ENCODE peak calls at places on chromosomes 13 and 19, in six cellular contexts. N is HCT116, F is coronary artery, E is GM04503, R is RPMI8226, D is RWPE1. G is an unnamed sample.

GRCh38 chr13:38421590-38422560 is 72.2 kb downstream of the UFM1 start:
- DNase-seq in D (peak; percentile 4), E (no peak), N (no peak), F (no peak), R (no peak), G (no peak)

GRCh38 chr13:25286308-25286968 is 850 bp downstream of the MTMR6 start:
- DNase-seq in E (no peak), F (no peak), N (no peak), R (peak; percentile 66), D (peak; percentile 17), G (no peak)

GRCh38 chr19:24074720-24075119 is 12.3 kb upstream of the ZNF254 start:
- DNase-seq in R (no peak), F (no peak), D (no peak), E (peak; percentile 26), N (no peak), G (peak; percentile 16)

GRCh38 chr19:49347835-49348234 is 12.6 kb downstream of the CD37 start:
- DNase-seq in E (peak; percentile 61), F (no peak), N (peak; percentile 81), R (peak; percentile 21), D (peak; percentile 62), G (no peak)

GRCh38 chr19:19171110-19171672 is 1.1 kb upstream of the MEF2B start:
- DNase-seq in E (no peak), F (no peak), N (no peak), D (no peak), R (no peak), G (no peak)

GRCh38 chr13:47903836-47904235 is 97.2 kb downstream of the SUCLA2 start:
- DNase-seq in D (peak; percentile 57), F (no peak), N (no peak), R (peak; percentile 4), E (peak; percentile 22), G (no peak)

GRCh38 chr19:7856679-7857663 is 17.2 kb downstream of the PRR36 start:
- DNase-seq in N (no peak), D (no peak), F (no peak), E (no peak), R (no peak), G (no peak)

GRCh38 chr19:34336781-34337271 is 28.2 kb upstream of the GPI start:
- DNase-seq in F (no peak), D (peak; percentile 30), N (peak; percentile 8), E (no peak), R (peak; percentile 36), G (no peak)

GRCh38 chr19:41299755-41300089 is 10.2 kb upstream of the CCDC97 start:
- DNase-seq in F (no peak), R (no peak), N (no peak), E (no peak), D (no peak), G (no peak)

GRCh38 chr19:18856385-18857126 is 24.8 kb downstream of the UPF1 start:
- DNase-seq in N (no peak), E (no peak), D (peak; percentile 20), R (no peak), F (no peak), G (no peak)

GRCh38 chr19:31344403-31344802 is 4.8 kb downstream of the TSHZ3 start:
- DNase-seq in F (no peak), R (no peak), E (no peak), N (no peak), D (no peak), G (no peak)

GRCh38 chr19:47765522-47766358 is 12.8 kb upstream of the SELENOW start:
- DNase-seq in D (no peak), R (peak; percentile 57), E (no peak), N (no peak), F (no peak), G (no peak)

GRCh38 chr13:60646600-60646999 is 249.6 kb downstream of the TDRD3 start:
- DNase-seq in D (no peak), R (peak; percentile 8), E (no peak), N (no peak), F (no peak), G (no peak)

GRCh38 chr19:53467503-53468262 is at the start of gene ZNF813:
- DNase-seq in F (peak; percentile 94), E (peak; percentile 25), N (no peak), R (peak; percentile 93), D (peak; percentile 85), G (peak; percentile 93)

GRCh38 chr19:49469828-49470614 is 4.0 kb upstream of the FLT3LG start:
- DNase-seq in R (no peak), N (no peak), F (no peak), D (no peak), E (no peak), G (no peak)

GRCh38 chr13:75838366-75839017 is 202.4 kb downstream of the LMO7 start:
- DNase-seq in F (no peak), R (no peak), D (no peak), E (no peak), N (no peak), G (no peak)

GRCh38 chr13:89862691-89863036 is 1484.8 kb upstream of the MIR17HG start:
- DNase-seq in F (no peak), D (no peak), R (no peak), E (no peak), N (no peak), G (no peak)

GRCh38 chr13:87172166-87172825 is 498.9 kb upstream of the SLITRK5 start:
- DNase-seq in E (no peak), N (no peak), F (no peak), D (no peak), R (no peak), G (no peak)

GRCh38 chr13:29503041-29503837 is 92.2 kb downstream of the SLC7A1 start:
- DNase-seq in F (no peak), N (no peak), R (no peak), D (no peak), E (no peak), G (no peak)

GRCh38 chr13:99198630-99199029 is 2.0 kb upstream of the UBAC2 start:
- DNase-seq in R (no peak), D (peak; percentile 34), N (no peak), E (no peak), F (no peak), G (no peak)

GRCh38 chr19:13082192-13083007 is 20.3 kb downstream of the LYL1 start:
- DNase-seq in D (no peak), F (no peak), R (no peak), E (no peak), N (no peak), G (no peak)

GRCh38 chr13:30463820-30464495 is 1.8 kb downstream of the HMGB1 start:
- DNase-seq in E (peak; percentile 29), D (peak; percentile 19), N (no peak), F (peak; percentile 80), R (peak; percentile 59), G (peak; percentile 88)

GRCh38 chr13:40895207-40895606 is 105.8 kb downstream of the SLC25A15 start:
- DNase-seq in E (no peak), F (no peak), N (no peak), D (no peak), R (no peak), G (no peak)

GRCh38 chr19:5547881-5548280 is 19.9 kb downstream of the TINCR start:
- DNase-seq in F (no peak), N (no peak), E (no peak), D (peak; percentile 36), R (peak; percentile 70), G (no peak)

GRCh38 chr13:73952683-73953082 is 181.5 kb downstream of the KLF12 start:
- DNase-seq in N (no peak), F (no peak), E (no peak), D (no peak), R (no peak), G (no peak)

GRCh38 chr13:26186995-26187394 is 35.1 kb downstream of the RNF6 start:
- DNase-seq in E (no peak), F (no peak), N (no peak), D (no peak), R (no peak), G (no peak)

GRCh38 chr19:35451278-35452096 is 3.4 kb downstream of the FFAR2 start:
- DNase-seq in F (no peak), N (no peak), R (peak; percentile 44), E (no peak), D (no peak), G (no peak)

GRCh38 chr19:38055655-38056521 is 148.9 kb downstream of the SIPA1L3 start:
- DNase-seq in N (no peak), R (no peak), E (no peak), F (peak; percentile 33), D (no peak), G (no peak)

GRCh38 chr13:94339116-94339687 is 140.3 kb downstream of the DCT start:
- DNase-seq in R (no peak), N (no peak), E (no peak), F (no peak), D (no peak), G (peak; percentile 79)

GRCh38 chr13:79451500-79451962 is 29.4 kb upstream of the NDFIP2 start:
- DNase-seq in R (no peak), N (no peak), F (no peak), D (peak; percentile 53), E (peak; percentile 74), G (no peak)

GRCh38 chr13:112954488-112955270 is 14.3 kb upstream of the MCF2L start:
- DNase-seq in R (no peak), F (no peak), E (no peak), D (no peak), N (no peak), G (no peak)

GRCh38 chr19:29845576-29846176 is 33.9 kb downstream of the CCNE1 start:
- DNase-seq in F (peak; percentile 72), R (peak; percentile 14), D (no peak), N (no peak), E (peak; percentile 7), G (no peak)

GRCh38 chr19:11463391-11463790 is 17.5 kb downstream of the ELAVL3 start:
- DNase-seq in R (no peak), N (no peak), E (no peak), F (no peak), D (no peak), G (no peak)

GRCh38 chr19:2342656-2343288 is 14.3 kb downstream of the SPPL2B start:
- DNase-seq in D (no peak), F (no peak), E (no peak), N (no peak), R (no peak), G (no peak)

GRCh38 chr19:54153731-54154326 is 5.7 kb downstream of the LENG1 start:
- DNase-seq in N (no peak), E (no peak), D (no peak), R (no peak), F (no peak), G (no peak)

GRCh38 chr13:80473695-80474094 is 132.8 kb upstream of the SPRY2 start:
- DNase-seq in E (no peak), F (no peak), N (no peak), R (no peak), D (peak; percentile 80), G (no peak)